ENCODE peak calls at places on chromosomes 3 and 15, in ten cellular contexts. R is tibial nerve, L is fibroblast of the aortic adventitia, A is fibroblast of lung, H is ovary, N is body of pancreas, D is hepatocyte, B is PC-9, X is left ventricle myocardium inferior, T is esophagus squamous epithelium. S is an unnamed sample.

GRCh38 chr3:184757010-184757651 is 45.3 kb upstream of the MAGEF1 start:
- DNase-seq in R (peak; percentile 26), L (peak; percentile 96), A (peak; percentile 71), H (peak; percentile 64), N (peak; percentile 53), D (peak; percentile 83), B (no peak), X (peak; percentile 55), T (no peak), S (no peak)

GRCh38 chr3:157104521-157104920 is 55.4 kb downstream of the CCNL1 start:
- DNase-seq in R (no peak), L (peak; percentile 34), A (no peak), H (no peak), N (no peak), D (no peak), B (peak; percentile 32), X (no peak), T (no peak), S (no peak)

GRCh38 chr3:194255252-194256039 is 95.7 kb downstream of the CPN2 start:
- DNase-seq in R (no peak), L (no peak), A (no peak), H (no peak), N (no peak), D (peak; percentile 60), B (no peak), X (peak; percentile 82), T (no peak), S (no peak)

GRCh38 chr3:183428140-183429023 is at the start of gene MCF2L2:
- DNase-seq in R (peak; percentile 45), L (peak; percentile 27), A (peak; percentile 24), H (peak; percentile 58), N (peak; percentile 48), D (peak; percentile 69), B (no peak), X (peak; percentile 78), T (no peak), S (no peak)

GRCh38 chr3:63857311-63857710 is 6.3 kb downstream of the THOC7 start:
- DNase-seq in R (no peak), L (no peak), A (peak; percentile 80), H (no peak), N (no peak), D (no peak), B (no peak), X (no peak), T (no peak), S (no peak)

GRCh38 chr3:69244036-69244435 is 121.6 kb upstream of the LMOD3 start:
- DNase-seq in R (no peak), L (no peak), A (no peak), H (no peak), N (no peak), D (no peak), B (no peak), X (no peak), T (no peak), S (no peak)

GRCh38 chr3:115624898-115625297 is 1.6 kb downstream of the GAP43 start:
- DNase-seq in R (no peak), L (no peak), A (no peak), H (no peak), N (no peak), D (no peak), B (no peak), X (no peak), T (no peak), S (no peak)

GRCh38 chr3:127426444-127427168 is 138.8 kb upstream of the PRR20G start:
- DNase-seq in R (no peak), L (no peak), A (no peak), H (no peak), N (no peak), D (no peak), B (no peak), X (no peak), T (no peak), S (no peak)

GRCh38 chr15:32908135-32908801 is 190.5 kb downstream of the GREM1 start:
- DNase-seq in R (no peak), L (peak; percentile 26), A (peak; percentile 52), H (no peak), N (no peak), D (peak; percentile 7), B (no peak), X (no peak), T (no peak), S (no peak)

GRCh38 chr3:81048058-81048665 is 713.3 kb downstream of the GBE1 start:
- DNase-seq in R (no peak), L (no peak), A (no peak), H (no peak), N (no peak), D (no peak), B (no peak), X (no peak), T (no peak), S (no peak)

GRCh38 chr15:35290301-35290721 is 205.2 kb upstream of the NANOGP8 start:
- DNase-seq in R (no peak), L (no peak), A (no peak), H (no peak), N (no peak), D (no peak), B (no peak), X (no peak), T (no peak), S (no peak)

GRCh38 chr3:52010431-52010830 is 14.7 kb upstream of the RPL29 start:
- DNase-seq in R (no peak), L (no peak), A (no peak), H (no peak), N (no peak), D (no peak), B (no peak), X (no peak), T (no peak), S (no peak)

GRCh38 chr3:15420871-15421270 is 6.5 kb downstream of the METTL6 start:
- DNase-seq in R (no peak), L (no peak), A (peak; percentile 74), H (no peak), N (no peak), D (no peak), B (no peak), X (no peak), T (no peak), S (no peak)

GRCh38 chr15:75455424-75455981 is 4.0 kb upstream of the SIN3A start:
- DNase-seq in R (peak; percentile 83), L (peak; percentile 70), A (peak; percentile 74), H (peak; percentile 91), N (peak; percentile 87), D (peak; percentile 95), B (peak; percentile 62), X (peak; percentile 87), T (peak; percentile 39), S (no peak)

GRCh38 chr15:75453703-75454470 is 2.4 kb upstream of the SIN3A start:
- DNase-seq in R (peak; percentile 98), L (peak; percentile 100), A (peak; percentile 100), H (peak; percentile 98), N (peak; percentile 98), D (peak; percentile 100), B (peak; percentile 98), X (peak; percentile 98), T (peak; percentile 95), S (peak; percentile 97)

GRCh38 chr15:75452968-75453702 is 1.6 kb upstream of the SIN3A start:
- DNase-seq in R (peak; percentile 21), L (peak; percentile 11), A (peak; percentile 33), H (peak; percentile 77), N (peak; percentile 57), D (peak; percentile 65), B (peak; percentile 41), X (peak; percentile 41), T (peak; percentile 42), S (no peak)

GRCh38 chr15:75455982-75456531 is 4.6 kb upstream of the SIN3A start:
- DNase-seq in R (no peak), L (peak; percentile 59), A (peak; percentile 74), H (no peak), N (no peak), D (peak; percentile 63), B (peak; percentile 53), X (no peak), T (no peak), S (no peak)

DNA sequence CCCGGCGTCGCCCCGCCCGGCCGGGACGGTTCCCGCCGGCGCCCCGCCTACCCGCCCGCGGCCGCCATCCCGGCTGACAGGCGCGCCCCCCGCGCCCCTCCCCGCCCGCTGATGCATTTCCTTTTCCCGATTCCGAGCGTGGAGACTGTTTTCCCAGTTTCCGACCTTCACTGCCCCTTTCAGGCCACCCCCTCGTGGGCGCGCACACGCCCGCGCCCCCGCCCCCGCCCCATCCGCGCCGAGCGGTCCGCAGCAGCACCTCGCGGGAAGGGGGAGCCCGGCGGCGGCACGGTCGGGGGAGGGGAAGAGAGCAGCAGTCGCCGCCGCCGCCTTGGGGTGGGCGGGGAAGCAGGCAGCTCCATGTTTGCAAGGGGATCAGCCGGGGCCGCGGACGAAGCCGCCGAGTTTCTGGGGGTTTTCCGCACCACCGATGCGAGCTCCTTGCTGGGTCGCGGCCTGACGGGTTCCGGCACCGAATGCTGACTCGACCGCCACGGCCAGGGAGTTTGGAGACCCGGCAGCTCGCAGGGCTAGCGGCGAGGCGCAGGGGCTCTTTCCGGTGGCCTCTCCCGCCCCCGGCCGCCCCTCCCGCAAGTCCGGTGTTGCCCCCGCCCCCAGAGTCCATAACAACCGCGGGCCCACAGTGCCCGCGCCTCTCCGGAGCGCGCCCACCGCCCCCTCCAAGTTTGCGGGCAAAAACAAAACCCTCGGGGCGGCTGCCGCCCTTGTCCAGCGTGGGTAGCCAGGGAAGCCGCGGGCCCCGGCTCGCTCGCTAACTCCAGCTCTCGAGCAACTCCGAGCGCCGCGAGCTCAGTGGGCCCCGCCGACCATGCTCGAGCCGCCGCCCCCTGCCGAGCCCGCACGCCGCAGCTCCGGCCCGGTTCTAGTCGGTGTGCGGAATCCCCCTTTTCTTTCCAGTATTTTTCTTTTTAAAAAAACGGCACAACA is 3.3 kb upstream of the SIN3A start:
- DNase-seq in R (peak; percentile 42), L (peak; percentile 3), A (peak; percentile 60), H (no peak), N (peak; percentile 65), D (peak; percentile 87), B (no peak), X (no peak), T (peak; percentile 36), S (no peak)
- TF ChIP-seq CTCF in R (no peak), L (no peak), A (no peak), H (no peak), N (peak; percentile 0), D (no peak), B (no peak), X (peak; percentile 15), T (no peak), S (no peak)

GRCh38 chr15:57667171-57667924 is 39.2 kb upstream of the POLR2M start:
- DNase-seq in R (no peak), L (peak; percentile 79), A (peak; percentile 79), H (no peak), N (peak; percentile 32), D (peak; percentile 68), B (no peak), X (no peak), T (no peak), S (no peak)
- H3K4me3 ChIP-seq in R (no peak overlapping the region), L (peak overlapping the region; percentile 41), A (no peak overlapping the region), H (no peak overlapping the region), N (no peak overlapping the region), D (no peak overlapping the region), B (no peak overlapping the region), X (peak overlapping the region; percentile 7), T (no peak overlapping the region), S (no peak overlapping the region)

GRCh38 chr3:61858054-61858453 is 296.7 kb downstream of the PTPRG start:
- DNase-seq in R (no peak), L (peak; percentile 70), A (peak; percentile 42), H (no peak), N (no peak), D (no peak), B (no peak), X (no peak), T (no peak), S (no peak)
- TF ChIP-seq CTCF in R (no peak), L (peak; percentile 62), A (peak; percentile 49), H (no peak), N (peak; percentile 59), D (peak; percentile 64), B (peak; percentile 49), X (peak; percentile 76), T (peak; percentile 41), S (peak; percentile 57)

GRCh38 chr15:90320062-90320884 is 31.8 kb upstream of the ZNF774 start:
- DNase-seq in R (peak; percentile 43), L (peak; percentile 93), A (peak; percentile 86), H (peak; percentile 83), N (peak; percentile 91), D (peak; percentile 93), B (peak; percentile 79), X (peak; percentile 73), T (no peak), S (no peak)
- H3K4me3 ChIP-seq in R (no peak overlapping the region), L (no peak overlapping the region), A (no peak overlapping the region), H (no peak overlapping the region), N (no peak overlapping the region), D (no peak overlapping the region), B (peak overlapping the region; percentile 29), X (peak overlapping the region; percentile 26), T (peak overlapping the region; percentile 53), S (peak overlapping the region; percentile 19)

S was measured in epithelial cell of proximal tubule.